ENCODE peak calls at places on chromosomes 13 and 19, in eight cellular contexts. J, G, Y, K, I, W, T and F are unnamed samples.

GRCh38 chr13:68490594-68490993 is 1260.5 kb upstream of the PCDH9 start:
- DNase-seq in J (no peak), G (no peak), Y (peak), I (no peak), W (no peak), T (no peak), K (no peak), F (no peak)

GRCh38 chr19:20038358-20039202 is 725 bp downstream of the ZNF682 start:
- DNase-seq in G (no peak), Y (no peak), J (no peak), K (no peak), W (no peak), T (no peak), I (no peak), F (no peak)

GRCh38 chr19:13097331-13098258 is 5.1 kb downstream of the LYL1 start:
- DNase-seq in Y (no peak), G (no peak), W (no peak), K (no peak), I (peak), J (no peak), T (no peak), F (no peak)

GRCh38 chr13:36261976-36262375 is 35.6 kb downstream of the CCDC169 start:
- DNase-seq in T (no peak), W (no peak), K (no peak), J (no peak), I (no peak), Y (no peak), G (no peak), F (no peak)

GRCh38 chr13:97372929-97373328 is 61.0 kb upstream of the RAP2A start:
- DNase-seq in W (no peak), T (no peak), I (no peak), K (no peak), Y (no peak), G (no peak), J (no peak), F (no peak)

GRCh38 chr13:41315466-41316047 is 4.5 kb downstream of the NAA16 start:
- DNase-seq in W (no peak), K (no peak), I (no peak), Y (no peak), G (no peak), T (no peak), J (no peak), F (no peak)

GRCh38 chr13:30806784-30807183 is 71.4 kb downstream of the ALOX5AP start:
- DNase-seq in K (peak), J (peak), T (peak), G (no peak), W (no peak), I (no peak), Y (no peak), F (no peak)

GRCh38 chr13:112900691-112901091 is 68.3 kb upstream of the MCF2L start:
- DNase-seq in K (no peak), J (no peak), Y (no peak), W (peak), T (no peak), G (no peak), I (no peak), F (no peak)

GRCh38 chr19:44808463-44809371 is at the start of gene BCAM:
- DNase-seq in J (peak), K (peak), I (peak), Y (no peak), G (peak), W (peak), T (no peak), F (peak)

GRCh38 chr13:70905035-70905434 is 796.8 kb upstream of the KLHL1 start:
- DNase-seq in Y (no peak), J (no peak), K (no peak), I (no peak), T (no peak), W (no peak), G (no peak), F (no peak)

GRCh38 chr19:16168465-16169081 is 4.8 kb downstream of the CIB3 start:
- DNase-seq in I (no peak), Y (no peak), T (no peak), W (no peak), J (no peak), G (no peak), K (peak), F (no peak)

GRCh38 chr19:4802711-4803110 is 11.2 kb downstream of the FEM1A start:
- DNase-seq in T (no peak), G (no peak), J (no peak), K (no peak), Y (no peak), I (no peak), W (no peak), F (no peak)

GRCh38 chr19:33798701-33799111 is 2.0 kb downstream of the KCTD15 start:
- DNase-seq in I (peak), W (no peak), Y (no peak), T (no peak), K (no peak), G (no peak), J (peak), F (no peak)

GRCh38 chr19:38709671-38710415 is 34.4 kb downstream of the CAPN12 start:
- DNase-seq in I (no peak), G (no peak), K (no peak), Y (no peak), W (no peak), J (no peak), T (no peak), F (no peak)

GRCh38 chr13:106797081-106797640 is 229.2 kb upstream of the ARGLU1 start:
- DNase-seq in J (no peak), Y (no peak), T (no peak), G (no peak), I (no peak), W (no peak), K (no peak), F (no peak)

GRCh38 chr13:35600137-35600536 is 123.6 kb upstream of the MAB21L1 start:
- DNase-seq in T (no peak), G (no peak), Y (no peak), J (no peak), K (no peak), W (no peak), I (no peak), F (no peak)

GRCh38 chr13:93776936-93777335 is 550.3 kb downstream of the GPC6 start:
- DNase-seq in I (no peak), Y (no peak), T (no peak), G (no peak), J (peak), W (no peak), K (peak), F (no peak)

GRCh38 chr19:6318772-6319171 is 14.6 kb downstream of the ACER1 start:
- DNase-seq in J (peak), T (no peak), Y (no peak), I (no peak), W (no peak), K (peak), G (no peak), F (no peak)

GRCh38 chr19:1481893-1482360 is 2.9 kb upstream of the C19orf25 start:
- DNase-seq in J (no peak), W (no peak), T (no peak), I (no peak), Y (no peak), K (no peak), G (no peak), F (no peak)

GRCh38 chr19:37988758-37989635 is 82.0 kb downstream of the SIPA1L3 start:
- DNase-seq in Y (no peak), I (no peak), T (no peak), J (peak), G (no peak), W (no peak), K (peak), F (no peak)

GRCh38 chr19:18849838-18850400 is 18.2 kb downstream of the UPF1 start:
- DNase-seq in J (no peak), W (no peak), G (no peak), I (no peak), K (no peak), Y (no peak), T (no peak), F (no peak)

GRCh38 chr19:3207466-3208242 is 16.8 kb upstream of the CELF5 start:
- DNase-seq in Y (no peak), K (no peak), J (peak), W (peak), T (no peak), G (no peak), I (no peak), F (no peak)

GRCh38 chr13:26961890-26962615 is 201.5 kb upstream of the GPR12 start:
- DNase-seq in J (no peak), T (no peak), I (no peak), W (peak), Y (no peak), G (peak), K (no peak), F (peak)

GRCh38 chr19:38803543-38803942 is 9.2 kb downstream of the LGALS4 start:
- DNase-seq in J (no peak), Y (no peak), W (no peak), I (no peak), K (no peak), G (no peak), T (no peak), F (no peak)

GRCh38 chr19:18716857-18717256 is 33.4 kb downstream of the CRTC1 start:
- DNase-seq in G (no peak), T (no peak), W (no peak), Y (no peak), I (no peak), K (no peak), J (no peak), F (no peak)

GRCh38 chr13:93169980-93170379 is 56.6 kb upstream of the GPC6 start:
- DNase-seq in K (peak), I (no peak), T (peak), W (no peak), G (no peak), J (peak), Y (no peak), F (no peak)

GRCh38 chr19:55497777-55498176 is 9.5 kb downstream of the SSC5D start:
- DNase-seq in I (no peak), J (no peak), W (no peak), G (no peak), Y (no peak), K (no peak), T (no peak), F (no peak)

GRCh38 chr19:47035495-47036232 is 12.8 kb downstream of the TMEM160 start:
- DNase-seq in K (peak), G (peak), W (peak), T (peak), I (peak), J (peak), Y (peak), F (peak)

GRCh38 chr13:34764246-34764645 is 177.8 kb upstream of the NBEA start:
- DNase-seq in G (no peak), Y (no peak), K (peak), I (no peak), T (no peak), J (no peak), W (no peak), F (no peak)

GRCh38 chr13:57630661-57631606 is 610 bp upstream of the PCDH17 start:
- DNase-seq in W (no peak), G (no peak), J (peak), I (no peak), T (no peak), Y (peak), K (peak), F (no peak)

GRCh38 chr13:30818323-30818960 is 83.1 kb downstream of the ALOX5AP start:
- DNase-seq in K (peak), J (peak), T (no peak), I (no peak), G (no peak), Y (no peak), W (no peak), F (no peak)

GRCh38 chr13:109790071-109790470 is 3.7 kb upstream of the IRS2 start:
- DNase-seq in J (no peak), T (no peak), Y (no peak), I (no peak), G (no peak), W (no peak), K (no peak), F (no peak)

GRCh38 chr19:38634757-38635482 is 12.5 kb upstream of the ACTN4 start:
- DNase-seq in I (peak), Y (peak), G (peak), J (peak), K (peak), W (peak), T (no peak), F (peak)